ENCODE peak calls at places on chromosomes 12 and 14, in seven cellular contexts. One of them, this sample, is unnamed.

GRCh38 chr12:26195641-26196423 is 459 bp downstream of the SSPN start:
- DNase-seq in psoas muscle: peak; percentile 78
- DNase-seq in uterus: peak; percentile 43
- DNase-seq in WERI-Rb-1: peak; percentile 27
- DNase-seq in GM20000: peak; percentile 41
- DNase-seq in IMR-90: peak; percentile 31
- DNase-seq in MM.1S: peak; percentile 43
- DNase-seq in this sample: peak; percentile 30

GRCh38 chr14:68312884-68313725 is 479.8 kb downstream of the ZFP36L1 start:
- DNase-seq in psoas muscle: no peak
- DNase-seq in uterus: no peak
- DNase-seq in WERI-Rb-1: no peak
- DNase-seq in GM20000: peak; percentile 62
- DNase-seq in IMR-90: no peak
- DNase-seq in MM.1S: peak; percentile 14
- DNase-seq in this sample: no peak

GRCh38 chr12:21818627-21819026 is 44.1 kb upstream of the KCNJ8 start:
- DNase-seq in psoas muscle: no peak
- DNase-seq in uterus: no peak
- DNase-seq in WERI-Rb-1: no peak
- DNase-seq in GM20000: no peak
- DNase-seq in IMR-90: peak; percentile 73
- DNase-seq in MM.1S: no peak
- DNase-seq in this sample: no peak

GRCh38 chr14:85634205-85634604 is 104.3 kb downstream of the FLRT2 start:
- DNase-seq in psoas muscle: no peak
- DNase-seq in uterus: no peak
- DNase-seq in WERI-Rb-1: no peak
- DNase-seq in GM20000: no peak
- DNase-seq in IMR-90: no peak
- DNase-seq in MM.1S: peak; percentile 13
- DNase-seq in this sample: no peak

GRCh38 chr12:124413401-124413800 is 118.5 kb downstream of the RFLNA start:
- DNase-seq in psoas muscle: peak; percentile 80
- DNase-seq in uterus: no peak
- DNase-seq in WERI-Rb-1: no peak
- DNase-seq in GM20000: no peak
- DNase-seq in IMR-90: no peak
- DNase-seq in MM.1S: no peak
- DNase-seq in this sample: no peak

GRCh38 chr12:102806110-102806509 is 110.9 kb downstream of the PAH start:
- DNase-seq in psoas muscle: peak; percentile 43
- DNase-seq in uterus: no peak
- DNase-seq in WERI-Rb-1: no peak
- DNase-seq in GM20000: no peak
- DNase-seq in IMR-90: no peak
- DNase-seq in MM.1S: no peak
- DNase-seq in this sample: no peak

GRCh38 chr12:122722347-122722746 is 5.7 kb upstream of the HCAR3 start:
- DNase-seq in psoas muscle: no peak
- DNase-seq in uterus: no peak
- DNase-seq in WERI-Rb-1: no peak
- DNase-seq in GM20000: no peak
- DNase-seq in IMR-90: no peak
- DNase-seq in MM.1S: no peak
- DNase-seq in this sample: no peak

GRCh38 chr12:21354641-21355040 is 18.1 kb upstream of the IAPP start:
- DNase-seq in psoas muscle: no peak
- DNase-seq in uterus: no peak
- DNase-seq in WERI-Rb-1: no peak
- DNase-seq in GM20000: no peak
- DNase-seq in IMR-90: no peak
- DNase-seq in MM.1S: no peak
- DNase-seq in this sample: no peak

GRCh38 chr12:124694250-124694649 is 126.8 kb upstream of the NCOR2 start:
- DNase-seq in psoas muscle: no peak
- DNase-seq in uterus: no peak
- DNase-seq in WERI-Rb-1: no peak
- DNase-seq in GM20000: no peak
- DNase-seq in IMR-90: no peak
- DNase-seq in MM.1S: peak; percentile 72
- DNase-seq in this sample: no peak

GRCh38 chr14:90829677-90830076 is 13.4 kb upstream of the TTC7B start:
- DNase-seq in psoas muscle: peak; percentile 39
- DNase-seq in uterus: no peak
- DNase-seq in WERI-Rb-1: no peak
- DNase-seq in GM20000: no peak
- DNase-seq in IMR-90: no peak
- DNase-seq in MM.1S: peak; percentile 8
- DNase-seq in this sample: no peak

GRCh38 chr14:96741151-96741977 is 55.8 kb upstream of the VRK1 start:
- DNase-seq in psoas muscle: peak; percentile 76
- DNase-seq in uterus: no peak
- DNase-seq in WERI-Rb-1: peak; percentile 67
- DNase-seq in GM20000: peak; percentile 88
- DNase-seq in IMR-90: peak; percentile 15
- DNase-seq in MM.1S: peak; percentile 31
- DNase-seq in this sample: peak; percentile 74

GRCh38 chr12:71541583-71541982 is 102.0 kb downstream of the LGR5 start:
- DNase-seq in psoas muscle: no peak
- DNase-seq in uterus: no peak
- DNase-seq in WERI-Rb-1: no peak
- DNase-seq in GM20000: no peak
- DNase-seq in IMR-90: no peak
- DNase-seq in MM.1S: no peak
- DNase-seq in this sample: no peak

GRCh38 chr12:42469355-42470006 is 120.1 kb downstream of the PRICKLE1 start:
- DNase-seq in psoas muscle: no peak
- DNase-seq in uterus: no peak
- DNase-seq in WERI-Rb-1: no peak
- DNase-seq in GM20000: peak; percentile 75
- DNase-seq in IMR-90: no peak
- DNase-seq in MM.1S: peak; percentile 89
- DNase-seq in this sample: no peak

GRCh38 chr12:114655934-114656697 is 27.9 kb downstream of the TBX3 start:
- DNase-seq in psoas muscle: no peak
- DNase-seq in uterus: peak; percentile 89
- DNase-seq in WERI-Rb-1: no peak
- DNase-seq in GM20000: no peak
- DNase-seq in IMR-90: peak; percentile 93
- DNase-seq in MM.1S: no peak
- DNase-seq in this sample: no peak

GRCh38 chr12:34398366-34398705 is 376.0 kb downstream of the ALG10 start:
- DNase-seq in psoas muscle: peak; percentile 47
- DNase-seq in uterus: peak; percentile 5
- DNase-seq in WERI-Rb-1: peak; percentile 1
- DNase-seq in GM20000: peak; percentile 0
- DNase-seq in IMR-90: no peak
- DNase-seq in MM.1S: no peak
- DNase-seq in this sample: no peak

GRCh38 chr14:61744239-61744638 is 18.0 kb upstream of the SNAPC1 start:
- DNase-seq in psoas muscle: no peak
- DNase-seq in uterus: no peak
- DNase-seq in WERI-Rb-1: no peak
- DNase-seq in GM20000: no peak
- DNase-seq in IMR-90: no peak
- DNase-seq in MM.1S: no peak
- DNase-seq in this sample: no peak

GRCh38 chr12:121089031-121089812 is 43.5 kb upstream of the P2RX7 start:
- DNase-seq in psoas muscle: no peak
- DNase-seq in uterus: peak; percentile 17
- DNase-seq in WERI-Rb-1: peak; percentile 19
- DNase-seq in GM20000: peak; percentile 19
- DNase-seq in IMR-90: no peak
- DNase-seq in MM.1S: peak; percentile 18
- DNase-seq in this sample: no peak

GRCh38 chr12:58412466-58412865 is 471.1 kb downstream of the ATP23 start:
- DNase-seq in psoas muscle: no peak
- DNase-seq in uterus: no peak
- DNase-seq in WERI-Rb-1: no peak
- DNase-seq in GM20000: no peak
- DNase-seq in IMR-90: no peak
- DNase-seq in MM.1S: no peak
- DNase-seq in this sample: no peak

GRCh38 chr12:125098676-125099406 is 33.6 kb downstream of the AACS start:
- DNase-seq in psoas muscle: no peak
- DNase-seq in uterus: no peak
- DNase-seq in WERI-Rb-1: no peak
- DNase-seq in GM20000: no peak
- DNase-seq in IMR-90: no peak
- DNase-seq in MM.1S: no peak
- DNase-seq in this sample: no peak

GRCh38 chr14:22190411-22191191 is 398.4 kb downstream of the DAD1 start:
- DNase-seq in psoas muscle: no peak
- DNase-seq in uterus: no peak
- DNase-seq in WERI-Rb-1: no peak
- DNase-seq in GM20000: no peak
- DNase-seq in IMR-90: peak; percentile 100
- DNase-seq in MM.1S: no peak
- DNase-seq in this sample: no peak

GRCh38 chr12:21117995-21118394 is 13.0 kb upstream of the SLCO1B1 start:
- DNase-seq in psoas muscle: no peak
- DNase-seq in uterus: no peak
- DNase-seq in WERI-Rb-1: no peak
- DNase-seq in GM20000: no peak
- DNase-seq in IMR-90: no peak
- DNase-seq in MM.1S: no peak
- DNase-seq in this sample: no peak

GRCh38 chr14:90743826-90744225 is 72.4 kb downstream of the TTC7B start:
- DNase-seq in psoas muscle: no peak
- DNase-seq in uterus: no peak
- DNase-seq in WERI-Rb-1: no peak
- DNase-seq in GM20000: no peak
- DNase-seq in IMR-90: no peak
- DNase-seq in MM.1S: no peak
- DNase-seq in this sample: no peak

GRCh38 chr14:71952381-71953363 is 20.4 kb downstream of the RGS6 start:
- DNase-seq in psoas muscle: no peak
- DNase-seq in uterus: no peak
- DNase-seq in WERI-Rb-1: no peak
- DNase-seq in GM20000: no peak
- DNase-seq in IMR-90: no peak
- DNase-seq in MM.1S: no peak
- DNase-seq in this sample: no peak

GRCh38 chr14:62943202-62943601 is 102.1 kb downstream of the KCNH5 start:
- DNase-seq in psoas muscle: no peak
- DNase-seq in uterus: no peak
- DNase-seq in WERI-Rb-1: no peak
- DNase-seq in GM20000: no peak
- DNase-seq in IMR-90: peak; percentile 49
- DNase-seq in MM.1S: no peak
- DNase-seq in this sample: no peak

GRCh38 chr14:83842536-83842935 is 1687.4 kb upstream of the FLRT2 start:
- DNase-seq in psoas muscle: no peak
- DNase-seq in uterus: no peak
- DNase-seq in WERI-Rb-1: no peak
- DNase-seq in GM20000: no peak
- DNase-seq in IMR-90: no peak
- DNase-seq in MM.1S: no peak
- DNase-seq in this sample: no peak

GRCh38 chr14:103123634-103124500 is 606 bp downstream of the TNFAIP2 start:
- DNase-seq in psoas muscle: peak; percentile 85
- DNase-seq in uterus: peak; percentile 64
- DNase-seq in WERI-Rb-1: no peak
- DNase-seq in GM20000: peak; percentile 64
- DNase-seq in IMR-90: no peak
- DNase-seq in MM.1S: no peak
- DNase-seq in this sample: peak; percentile 64
- TF ChIP-seq CTCF in psoas muscle: peak; percentile 43
- TF ChIP-seq CTCF in uterus: peak; percentile 20
- TF ChIP-seq CTCF in WERI-Rb-1: peak; percentile 50
- TF ChIP-seq CTCF in GM20000: peak; percentile 52
- TF ChIP-seq CTCF in IMR-90: peak; percentile 17
- TF ChIP-seq CTCF in MM.1S: no peak
- TF ChIP-seq CTCF in this sample: no peak

GRCh38 chr12:92650228-92650822 is 52.5 kb upstream of the PLEKHG7 start:
- DNase-seq in psoas muscle: no peak
- DNase-seq in uterus: no peak
- DNase-seq in WERI-Rb-1: no peak
- DNase-seq in GM20000: no peak
- DNase-seq in IMR-90: no peak
- DNase-seq in MM.1S: no peak
- DNase-seq in this sample: no peak
- TF ChIP-seq CTCF in psoas muscle: no peak
- TF ChIP-seq CTCF in uterus: no peak
- TF ChIP-seq CTCF in WERI-Rb-1: no peak
- TF ChIP-seq CTCF in GM20000: no peak
- TF ChIP-seq CTCF in IMR-90: no peak
- TF ChIP-seq CTCF in MM.1S: no peak
- TF ChIP-seq CTCF in this sample: no peak

DNA sequence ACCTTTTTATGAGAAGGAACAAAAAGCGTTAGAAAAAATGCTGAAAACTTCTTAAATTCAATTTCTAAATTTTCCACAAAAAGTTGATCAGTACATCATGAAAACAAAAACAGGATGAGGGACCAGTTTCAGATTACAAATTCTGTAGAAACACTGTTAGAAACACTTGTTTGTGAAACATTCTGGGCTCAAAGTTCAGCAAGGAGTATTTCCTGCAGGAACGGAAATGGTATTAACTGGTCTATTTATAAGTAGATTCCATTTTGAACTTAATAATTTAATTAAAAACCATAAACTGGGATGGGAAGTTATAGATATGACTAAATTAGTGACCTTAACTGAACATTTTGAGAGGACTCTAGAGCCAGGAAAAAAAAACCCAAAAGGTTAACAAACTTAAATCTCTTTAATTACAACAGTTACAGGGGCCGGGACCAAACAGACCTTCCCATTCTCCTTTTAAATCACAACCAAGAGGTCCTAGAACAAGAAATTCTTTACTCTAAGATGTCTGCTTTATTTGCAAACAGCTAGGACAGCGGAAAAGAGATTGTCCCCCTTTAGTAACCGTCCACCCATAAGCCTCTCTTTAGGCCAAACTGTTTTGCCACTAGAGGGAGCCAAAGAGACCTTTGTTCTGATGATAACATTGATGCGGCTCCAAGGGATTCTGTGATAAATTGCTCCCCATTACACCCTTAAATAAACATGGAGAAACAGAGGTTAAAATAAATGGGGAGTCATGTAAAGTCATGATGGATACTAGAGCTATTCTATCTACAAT is 69.0 kb upstream of the RERGL start:
- DNase-seq in psoas muscle: no peak
- DNase-seq in uterus: no peak
- DNase-seq in WERI-Rb-1: peak; percentile 39
- DNase-seq in GM20000: peak; percentile 13
- DNase-seq in IMR-90: peak; percentile 25
- DNase-seq in MM.1S: peak; percentile 64
- DNase-seq in this sample: no peak
- TF ChIP-seq CTCF in psoas muscle: peak; percentile 22
- TF ChIP-seq CTCF in uterus: no peak
- TF ChIP-seq CTCF in WERI-Rb-1: peak; percentile 68
- TF ChIP-seq CTCF in GM20000: peak; percentile 54
- TF ChIP-seq CTCF in IMR-90: peak; percentile 48
- TF ChIP-seq CTCF in MM.1S: peak; percentile 77
- TF ChIP-seq CTCF in this sample: peak; percentile 59

DNA sequence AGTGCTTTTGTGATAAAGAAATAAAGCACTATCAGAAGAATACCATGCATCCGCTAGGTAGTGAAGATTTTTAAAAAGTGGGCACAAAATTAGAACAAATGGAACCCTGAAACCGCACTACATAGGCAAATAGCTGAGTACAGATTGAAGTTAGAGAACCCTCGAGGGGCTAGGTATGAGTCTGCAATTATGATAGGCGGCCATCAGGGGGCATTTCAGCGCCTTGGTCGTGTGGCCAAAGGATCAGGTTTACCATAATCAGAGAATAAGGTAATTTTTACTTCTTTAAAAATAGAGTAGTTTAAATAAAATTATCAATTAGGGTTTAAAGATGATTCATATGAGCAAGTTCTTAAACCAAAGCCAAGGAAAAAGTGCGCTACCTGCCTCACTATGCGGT is 129.8 kb downstream of the TMX1 start:
- DNase-seq in psoas muscle: no peak
- DNase-seq in uterus: no peak
- DNase-seq in WERI-Rb-1: peak; percentile 46
- DNase-seq in GM20000: peak; percentile 53
- DNase-seq in IMR-90: no peak
- DNase-seq in MM.1S: peak; percentile 10
- DNase-seq in this sample: peak; percentile 43
- TF ChIP-seq CTCF in psoas muscle: peak; percentile 27
- TF ChIP-seq CTCF in uterus: no peak
- TF ChIP-seq CTCF in WERI-Rb-1: peak; percentile 51
- TF ChIP-seq CTCF in GM20000: peak; percentile 70
- TF ChIP-seq CTCF in IMR-90: no peak
- TF ChIP-seq CTCF in MM.1S: peak; percentile 46
- TF ChIP-seq CTCF in this sample: peak; percentile 35